ENCODE peak calls at places on chromosomes 4 and X, in seven cellular contexts. S, Y, P, E, G, B and C are unnamed samples.

GRCh38 chrX:110182362-110182761 is 135.5 kb downstream of the AMMECR1 start:
- DNase-seq in E (no peak), G (no peak), B (no peak), Y (no peak), P (no peak), S (peak; percentile 69), C (no peak)

GRCh38 chr4:88097781-88098180 is 60.7 kb downstream of the ABCG2 start:
- DNase-seq in B (no peak), G (no peak), Y (no peak), E (no peak), S (no peak), P (no peak), C (no peak)

GRCh38 chr4:166146806-166147540 is 273.9 kb downstream of the TLL1 start:
- DNase-seq in Y (no peak), G (no peak), E (no peak), B (no peak), S (no peak), P (no peak), C (no peak)

GRCh38 chrX:124862304-124862703 is 457.4 kb upstream of the TEX13C start:
- DNase-seq in P (no peak), Y (no peak), G (no peak), E (no peak), B (no peak), S (no peak), C (no peak)

GRCh38 chr4:111632752-111633151 is 512.5 kb upstream of the FAM241A start:
- DNase-seq in B (no peak), P (no peak), Y (no peak), G (no peak), S (peak; percentile 82), E (no peak), C (no peak)

GRCh38 chrX:107324493-107325310 is 118.3 kb downstream of the DNAAF6 start:
- DNase-seq in E (peak; percentile 14), G (peak; percentile 25), Y (no peak), B (peak; percentile 16), S (peak; percentile 45), P (no peak), C (peak; percentile 74)

GRCh38 chrX:73447311-73447794 is 500 bp downstream of the CDX4 start:
- DNase-seq in S (no peak), Y (no peak), E (no peak), G (no peak), P (no peak), B (no peak), C (no peak)

GRCh38 chr4:47462799-47463234 is 685 bp downstream of the COMMD8 start:
- DNase-seq in S (peak; percentile 38), Y (no peak), B (no peak), G (no peak), E (no peak), P (no peak), C (no peak)

GRCh38 chrX:43735534-43735933 is 79.4 kb downstream of the MAOA start:
- DNase-seq in Y (no peak), G (no peak), B (no peak), S (no peak), P (no peak), E (no peak), C (no peak)

GRCh38 chrX:154991039-154991438 is 31.5 kb downstream of the F8 start:
- DNase-seq in S (no peak), G (no peak), Y (no peak), E (no peak), B (no peak), P (no peak), C (no peak)

GRCh38 chr4:150209140-150209829 is 131.0 kb downstream of the DCLK2 start:
- DNase-seq in S (peak; percentile 68), Y (no peak), B (peak; percentile 40), G (peak; percentile 51), E (peak; percentile 72), P (no peak), C (peak; percentile 66)

GRCh38 chr4:184163813-184164212 is 53.9 kb downstream of the ENPP6 start:
- DNase-seq in E (peak; percentile 23), Y (no peak), G (peak; percentile 35), S (peak; percentile 48), B (no peak), P (peak; percentile 64), C (peak; percentile 52)

GRCh38 chr4:11216520-11216919 is 212.2 kb downstream of the HS3ST1 start:
- DNase-seq in Y (no peak), S (no peak), E (no peak), P (no peak), B (no peak), G (no peak), C (no peak)

GRCh38 chr4:62415256-62415655 is 1215.1 kb downstream of the ADGRL3 start:
- DNase-seq in G (no peak), Y (no peak), E (no peak), S (no peak), B (no peak), P (no peak), C (no peak)

GRCh38 chrX:135340827-135341226 is 31.5 kb downstream of the ETDC start:
- DNase-seq in S (peak; percentile 77), E (peak; percentile 28), Y (no peak), P (no peak), G (no peak), B (no peak), C (no peak)

GRCh38 chrX:129961180-129962083 is 21.0 kb upstream of the BCORL1 start:
- DNase-seq in E (no peak), P (no peak), S (peak; percentile 12), B (peak; percentile 49), Y (no peak), G (peak; percentile 55), C (peak; percentile 51)

GRCh38 chr4:3762753-3763511 is 3.3 kb upstream of the ADRA2C start:
- DNase-seq in E (no peak), G (no peak), Y (no peak), B (no peak), P (no peak), S (no peak), C (peak; percentile 30)

GRCh38 chrX:129686422-129686948 is 31.7 kb upstream of the APLN start:
- DNase-seq in P (no peak), E (no peak), S (peak; percentile 57), G (no peak), B (peak; percentile 21), Y (no peak), C (peak; percentile 70)

GRCh38 chr4:81314897-81315470 is 100.0 kb upstream of the PRKG2 start:
- DNase-seq in Y (no peak), P (no peak), B (no peak), G (no peak), E (peak; percentile 18), S (peak; percentile 68), C (no peak)

GRCh38 chr4:147542229-147542990 is 61.5 kb downstream of the EDNRA start:
- DNase-seq in S (peak; percentile 15), P (no peak), G (no peak), Y (no peak), E (no peak), B (no peak), C (no peak)

GRCh38 chr4:110950721-110951120 is 327.8 kb upstream of the PITX2 start:
- DNase-seq in Y (no peak), P (no peak), E (no peak), G (no peak), S (no peak), B (no peak), C (no peak)

GRCh38 chr4:102312447-102312846 is 32.8 kb downstream of the SLC39A8 start:
- DNase-seq in P (no peak), S (no peak), E (no peak), Y (no peak), G (no peak), B (no peak), C (no peak)

GRCh38 chr4:107893171-107894137 is 37.9 kb upstream of the CYP2U1 start:
- DNase-seq in S (no peak), Y (no peak), B (no peak), P (no peak), E (no peak), G (no peak), C (no peak)

GRCh38 chrX:39816871-39817731 is 280.7 kb downstream of the BCOR start:
- DNase-seq in Y (no peak), E (peak; percentile 38), B (no peak), G (no peak), S (peak; percentile 81), P (peak; percentile 43), C (no peak)

GRCh38 chr4:147985376-147985775 is 253.5 kb downstream of the ARHGAP10 start:
- DNase-seq in E (no peak), S (no peak), P (no peak), Y (no peak), B (no peak), G (no peak), C (no peak)

GRCh38 chrX:68627986-68628385 is 19.5 kb upstream of the STARD8 start:
- DNase-seq in B (no peak), P (no peak), G (no peak), E (no peak), S (no peak), Y (no peak), C (no peak)

GRCh38 chrX:120463241-120463640 is 5.9 kb downstream of the LAMP2 start:
- DNase-seq in G (no peak), S (peak; percentile 27), E (peak; percentile 39), Y (no peak), B (no peak), P (no peak), C (no peak)

GRCh38 chr4:76683154-76683553 is 214.8 kb downstream of the SOWAHB start:
- DNase-seq in G (no peak), P (no peak), S (no peak), E (no peak), Y (no peak), B (no peak), C (no peak)

GRCh38 chrX:55907968-55908607 is 190.5 kb downstream of the RRAGB start:
- DNase-seq in P (no peak), B (peak; percentile 37), Y (peak; percentile 0), S (peak; percentile 56), E (peak; percentile 37), G (peak; percentile 30), C (peak; percentile 77)

GRCh38 chr4:189202182-189202868 is 738.3 kb upstream of the FRG1 start:
- DNase-seq in G (peak; percentile 49), S (peak; percentile 82), E (peak; percentile 63), B (peak; percentile 73), P (no peak), Y (no peak), C (peak; percentile 72)

GRCh38 chr4:54318904-54319303 is 89.8 kb downstream of the PDGFRA start:
- DNase-seq in Y (no peak), G (no peak), P (no peak), B (no peak), S (peak; percentile 75), E (peak; percentile 53), C (peak; percentile 34)

GRCh38 chrX:30874851-30875250 is 14.2 kb downstream of the TAB3 start:
- DNase-seq in Y (no peak), E (no peak), B (no peak), S (peak; percentile 2), G (no peak), P (no peak), C (no peak)

GRCh38 chr4:81839347-81840042 is 367.8 kb upstream of the RASGEF1B start:
- DNase-seq in E (no peak), G (no peak), B (no peak), S (no peak), Y (no peak), P (no peak), C (no peak)

GRCh38 chrX:107541244-107541643 is 87.1 kb upstream of the PRPS1 start:
- DNase-seq in B (no peak), G (no peak), P (no peak), Y (no peak), E (no peak), S (peak; percentile 6), C (no peak)